ENCODE peak calls at places on chromosomes 7 and 10, in nine cellular contexts. A, P, X, D, L, F, W, I and R are unnamed samples.

GRCh38 chr7:37193087-37193774 is 255.4 kb downstream of the ELMO1 start:
- DNase-seq in A (no peak), I (no peak), F (no peak), P (no peak), W (no peak), X (no peak), L (no peak), D (no peak), R (no peak)

GRCh38 chr10:13263591-13263990 is 29.4 kb upstream of the UCMA start:
- DNase-seq in L (no peak), X (no peak), I (no peak), F (no peak), P (no peak), A (no peak), W (no peak), D (no peak), R (no peak)

GRCh38 chr10:33617381-33617780 is 282.9 kb upstream of the NRP1 start:
- DNase-seq in I (no peak), F (no peak), A (peak), X (no peak), L (no peak), D (no peak), P (peak), W (no peak), R (no peak)

GRCh38 chr7:151520419-151521229 is 929 bp upstream of the RHEB start:
- DNase-seq in W (no peak), D (peak), X (no peak), P (no peak), F (peak), I (peak), L (no peak), A (no peak), R (peak)

GRCh38 chr7:83987764-83988163 is 206.8 kb downstream of the SEMA3A start:
- DNase-seq in L (no peak), D (no peak), P (no peak), W (no peak), I (no peak), X (no peak), F (no peak), A (no peak), R (no peak)

GRCh38 chr10:14327535-14327934 is 3.2 kb downstream of the FRMD4A start:
- DNase-seq in D (no peak), W (no peak), L (no peak), F (no peak), X (no peak), A (no peak), I (no peak), P (no peak), R (no peak)

GRCh38 chr7:129354428-129355157 is 79.6 kb upstream of the STRIP2 start:
- DNase-seq in W (no peak), A (no peak), X (no peak), F (no peak), L (no peak), D (no peak), P (no peak), I (no peak), R (no peak)

GRCh38 chr7:96747413-96747940 is 37.8 kb upstream of the SEM1 start:
- DNase-seq in P (no peak), I (no peak), F (no peak), X (no peak), D (no peak), L (no peak), A (peak), W (no peak), R (no peak)

GRCh38 chr7:27251513-27252306 is 9.1 kb downstream of the EVX1 start:
- DNase-seq in I (no peak), X (no peak), W (peak), D (no peak), L (no peak), A (no peak), F (no peak), P (no peak), R (no peak)

GRCh38 chr10:110163841-110164240 is 43.6 kb upstream of the MXI1 start:
- DNase-seq in W (peak), F (no peak), X (no peak), D (no peak), I (no peak), A (no peak), P (no peak), L (peak), R (peak)

GRCh38 chr7:139094596-139094995 is 14.9 kb downstream of the ZC3HAV1 start:
- DNase-seq in P (peak), D (no peak), W (no peak), X (no peak), I (no peak), A (no peak), L (no peak), F (no peak), R (no peak)

GRCh38 chr7:131039355-131039762 is 288.3 kb upstream of the MKLN1 start:
- DNase-seq in X (no peak), L (no peak), W (no peak), P (peak), I (no peak), A (peak), F (no peak), D (no peak), R (no peak)

GRCh38 chr7:114150704-114151103 is 231.9 kb upstream of the PPP1R3A start:
- DNase-seq in D (no peak), X (no peak), F (no peak), W (no peak), A (no peak), I (no peak), L (no peak), P (no peak), R (no peak)

GRCh38 chr7:23018747-23019146 is 4.8 kb upstream of the HYCC1 start:
- DNase-seq in P (no peak), A (no peak), F (no peak), D (no peak), X (no peak), W (peak), I (no peak), L (no peak), R (no peak)

GRCh38 chr7:20778063-20778721 is 8.5 kb downstream of the SP8 start:
- DNase-seq in F (peak), D (no peak), L (peak), A (no peak), W (peak), P (no peak), X (no peak), I (no peak), R (no peak)

GRCh38 chr10:91521444-91521843 is 111.3 kb downstream of the HECTD2 start:
- DNase-seq in I (no peak), W (no peak), F (no peak), A (peak), P (peak), D (no peak), L (no peak), X (no peak), R (no peak)

GRCh38 chr7:108376206-108376605 is 80.0 kb downstream of the NRCAM start:
- DNase-seq in D (no peak), I (no peak), W (no peak), F (no peak), P (no peak), X (no peak), L (peak), A (no peak), R (no peak)

GRCh38 chr7:150937848-150938561 is 40.1 kb downstream of the KCNH2 start:
- DNase-seq in A (peak), L (peak), F (peak), D (no peak), P (peak), I (no peak), W (peak), X (no peak), R (peak)

GRCh38 chr7:139041378-139042053 is 5.7 kb upstream of the ZC3HAV1L start:
- DNase-seq in D (no peak), W (no peak), F (no peak), P (no peak), L (no peak), I (no peak), A (no peak), X (no peak), R (no peak)